ENCODE peak calls at places on chromosome 4, in seven cellular contexts. X is nucleus accumbens, I is colonic mucosa, D is GM20000, M is NCI-H748 treated with DMSO at 0.1 percent for 48 hours, Z is frontal cortex, P is HEK293T. H is an unnamed sample.

GRCh38 chr4:61996943-61997342 is 796.8 kb downstream of the ADGRL3 start:
- DNase-seq in I (no peak), Z (no peak), D (no peak), M (no peak), X (no peak), P (no peak), H (no peak)

GRCh38 chr4:2045518-2045951 is 13.6 kb upstream of the NAT8L start:
- DNase-seq in D (peak; percentile 21), P (no peak), M (no peak), I (no peak), Z (no peak), X (no peak), H (no peak)

GRCh38 chr4:77699731-77700210 is 94.2 kb downstream of the CXCL13 start:
- DNase-seq in Z (no peak), I (no peak), X (no peak), D (no peak), P (peak; percentile 21), M (no peak), H (peak; percentile 95)

GRCh38 chr4:91590242-91590641 is 713.5 kb upstream of the GRID2 start:
- DNase-seq in Z (no peak), P (no peak), X (no peak), M (no peak), I (no peak), D (no peak), H (no peak)

GRCh38 chr4:41889328-41889727 is 45.9 kb upstream of the TMEM33 start:
- DNase-seq in P (no peak), I (no peak), X (no peak), M (no peak), Z (no peak), D (no peak), H (no peak)

GRCh38 chr4:99612281-99612680 is 37.7 kb downstream of the MTTP start:
- DNase-seq in D (no peak), M (no peak), X (no peak), Z (no peak), P (no peak), I (no peak), H (no peak)

GRCh38 chr4:98642991-98643426 is 15.4 kb downstream of the TSPAN5 start:
- DNase-seq in P (no peak), D (no peak), X (no peak), M (no peak), Z (no peak), I (no peak), H (no peak)

GRCh38 chr4:6230502-6230785 is 30.1 kb upstream of the JAKMIP1 start:
- DNase-seq in D (no peak), M (no peak), P (no peak), I (no peak), Z (no peak), X (no peak), H (no peak)

GRCh38 chr4:157700898-157701694 is 471.7 kb downstream of the GASK1B start:
- DNase-seq in D (no peak), P (no peak), Z (no peak), I (no peak), M (no peak), X (no peak), H (no peak)

GRCh38 chr4:2624782-2625548 is 88.5 kb downstream of the FAM193A start:
- DNase-seq in D (no peak), Z (no peak), X (no peak), M (no peak), P (no peak), I (no peak), H (no peak)

GRCh38 chr4:4225915-4226605 is 669 bp downstream of the OTOP1 start:
- DNase-seq in M (no peak), I (no peak), Z (no peak), P (no peak), D (no peak), X (no peak), H (no peak)

GRCh38 chr4:167428172-167428571 is 193.9 kb upstream of the SPOCK3 start:
- DNase-seq in X (no peak), Z (no peak), M (no peak), D (no peak), P (peak; percentile 21), I (no peak), H (peak; percentile 19)

H was measured in SJCRH30.